ENCODE peak calls at places on chromosome 10, in nine cellular contexts. One of them, this sample, is unnamed.

GRCh38 chr10:32000937-32001336 is 55.3 kb downstream of the KIF5B start:
- DNase-seq in NCI-H2029: no peak
- DNase-seq in IMR-90: peak
- DNase-seq in psoas muscle: no peak
- DNase-seq in stimulated activated CD4-positive, alpha-beta T cell treated with anti-CD3 and anti-CD28 coated beads, Interleukin-1b, Interleukin-23, amount 100 ng/mL, for 4 hours: no peak
- DNase-seq in stimulated activated CD8-positive, alpha-beta memory T cell treated with anti-CD3 and anti-CD28 coated beads, Interleukin-7, amount 100 ng/mL, for 1 hour: no peak
- DNase-seq in Peyer's patch: no peak
- DNase-seq in activated CD8-positive, alpha-beta memory T cell treated with anti-CD3 and anti-CD28 coated beads for 4 hours: no peak
- DNase-seq in T-helper 1 cell: no peak
- DNase-seq in this sample: no peak

GRCh38 chr10:61836888-61837747 is 64.4 kb upstream of the ARID5B start:
- DNase-seq in stimulated activated CD4-positive, alpha-beta T cell treated with anti-CD3 and anti-CD28 coated beads, Interleukin-1b, Interleukin-23, amount 100 ng/mL, for 4 hours: no peak
- DNase-seq in NCI-H2029: peak
- DNase-seq in activated CD8-positive, alpha-beta memory T cell treated with anti-CD3 and anti-CD28 coated beads for 4 hours: no peak
- DNase-seq in stimulated activated CD8-positive, alpha-beta memory T cell treated with anti-CD3 and anti-CD28 coated beads, Interleukin-7, amount 100 ng/mL, for 1 hour: no peak
- DNase-seq in T-helper 1 cell: no peak
- DNase-seq in Peyer's patch: no peak
- DNase-seq in psoas muscle: no peak
- DNase-seq in IMR-90: peak
- DNase-seq in this sample: no peak

GRCh38 chr10:78411716-78412115 is 378.1 kb downstream of the RPS24 start:
- DNase-seq in T-helper 1 cell: no peak
- DNase-seq in NCI-H2029: no peak
- DNase-seq in stimulated activated CD8-positive, alpha-beta memory T cell treated with anti-CD3 and anti-CD28 coated beads, Interleukin-7, amount 100 ng/mL, for 1 hour: no peak
- DNase-seq in activated CD8-positive, alpha-beta memory T cell treated with anti-CD3 and anti-CD28 coated beads for 4 hours: no peak
- DNase-seq in Peyer's patch: no peak
- DNase-seq in stimulated activated CD4-positive, alpha-beta T cell treated with anti-CD3 and anti-CD28 coated beads, Interleukin-1b, Interleukin-23, amount 100 ng/mL, for 4 hours: no peak
- DNase-seq in psoas muscle: no peak
- DNase-seq in IMR-90: no peak
- DNase-seq in this sample: no peak

GRCh38 chr10:128062331-128062730 is 63.9 kb downstream of the MKI67 start:
- DNase-seq in stimulated activated CD8-positive, alpha-beta memory T cell treated with anti-CD3 and anti-CD28 coated beads, Interleukin-7, amount 100 ng/mL, for 1 hour: no peak
- DNase-seq in IMR-90: no peak
- DNase-seq in NCI-H2029: no peak
- DNase-seq in Peyer's patch: no peak
- DNase-seq in stimulated activated CD4-positive, alpha-beta T cell treated with anti-CD3 and anti-CD28 coated beads, Interleukin-1b, Interleukin-23, amount 100 ng/mL, for 4 hours: no peak
- DNase-seq in psoas muscle: no peak
- DNase-seq in activated CD8-positive, alpha-beta memory T cell treated with anti-CD3 and anti-CD28 coated beads for 4 hours: no peak
- DNase-seq in T-helper 1 cell: no peak
- DNase-seq in this sample: peak

GRCh38 chr10:71232089-71232998 is 20.0 kb downstream of the UNC5B start:
- DNase-seq in activated CD8-positive, alpha-beta memory T cell treated with anti-CD3 and anti-CD28 coated beads for 4 hours: no peak
- DNase-seq in T-helper 1 cell: no peak
- DNase-seq in IMR-90: no peak
- DNase-seq in psoas muscle: peak
- DNase-seq in Peyer's patch: peak
- DNase-seq in NCI-H2029: peak
- DNase-seq in stimulated activated CD8-positive, alpha-beta memory T cell treated with anti-CD3 and anti-CD28 coated beads, Interleukin-7, amount 100 ng/mL, for 1 hour: no peak
- DNase-seq in stimulated activated CD4-positive, alpha-beta T cell treated with anti-CD3 and anti-CD28 coated beads, Interleukin-1b, Interleukin-23, amount 100 ng/mL, for 4 hours: no peak
- DNase-seq in this sample: peak

GRCh38 chr10:101063548-101064414 is 2.0 kb downstream of the KAZALD1 start:
- DNase-seq in activated CD8-positive, alpha-beta memory T cell treated with anti-CD3 and anti-CD28 coated beads for 4 hours: no peak
- DNase-seq in psoas muscle: no peak
- DNase-seq in stimulated activated CD8-positive, alpha-beta memory T cell treated with anti-CD3 and anti-CD28 coated beads, Interleukin-7, amount 100 ng/mL, for 1 hour: no peak
- DNase-seq in Peyer's patch: no peak
- DNase-seq in T-helper 1 cell: no peak
- DNase-seq in IMR-90: no peak
- DNase-seq in stimulated activated CD4-positive, alpha-beta T cell treated with anti-CD3 and anti-CD28 coated beads, Interleukin-1b, Interleukin-23, amount 100 ng/mL, for 4 hours: no peak
- DNase-seq in NCI-H2029: no peak
- DNase-seq in this sample: no peak

GRCh38 chr10:13475124-13475523 is 53.7 kb downstream of the BEND7 start:
- DNase-seq in stimulated activated CD8-positive, alpha-beta memory T cell treated with anti-CD3 and anti-CD28 coated beads, Interleukin-7, amount 100 ng/mL, for 1 hour: no peak
- DNase-seq in IMR-90: no peak
- DNase-seq in T-helper 1 cell: no peak
- DNase-seq in activated CD8-positive, alpha-beta memory T cell treated with anti-CD3 and anti-CD28 coated beads for 4 hours: no peak
- DNase-seq in Peyer's patch: no peak
- DNase-seq in stimulated activated CD4-positive, alpha-beta T cell treated with anti-CD3 and anti-CD28 coated beads, Interleukin-1b, Interleukin-23, amount 100 ng/mL, for 4 hours: no peak
- DNase-seq in psoas muscle: no peak
- DNase-seq in NCI-H2029: no peak
- DNase-seq in this sample: no peak

GRCh38 chr10:75159519-75159918 is 48.1 kb downstream of the SAMD8 start:
- DNase-seq in T-helper 1 cell: no peak
- DNase-seq in activated CD8-positive, alpha-beta memory T cell treated with anti-CD3 and anti-CD28 coated beads for 4 hours: no peak
- DNase-seq in stimulated activated CD8-positive, alpha-beta memory T cell treated with anti-CD3 and anti-CD28 coated beads, Interleukin-7, amount 100 ng/mL, for 1 hour: no peak
- DNase-seq in IMR-90: peak
- DNase-seq in stimulated activated CD4-positive, alpha-beta T cell treated with anti-CD3 and anti-CD28 coated beads, Interleukin-1b, Interleukin-23, amount 100 ng/mL, for 4 hours: no peak
- DNase-seq in psoas muscle: no peak
- DNase-seq in Peyer's patch: no peak
- DNase-seq in NCI-H2029: no peak
- DNase-seq in this sample: no peak

GRCh38 chr10:24008164-24009066 is 200.5 kb upstream of the KIAA1217 start:
- DNase-seq in IMR-90: no peak
- DNase-seq in T-helper 1 cell: no peak
- DNase-seq in stimulated activated CD4-positive, alpha-beta T cell treated with anti-CD3 and anti-CD28 coated beads, Interleukin-1b, Interleukin-23, amount 100 ng/mL, for 4 hours: no peak
- DNase-seq in NCI-H2029: no peak
- DNase-seq in Peyer's patch: no peak
- DNase-seq in stimulated activated CD8-positive, alpha-beta memory T cell treated with anti-CD3 and anti-CD28 coated beads, Interleukin-7, amount 100 ng/mL, for 1 hour: no peak
- DNase-seq in psoas muscle: no peak
- DNase-seq in activated CD8-positive, alpha-beta memory T cell treated with anti-CD3 and anti-CD28 coated beads for 4 hours: no peak
- DNase-seq in this sample: no peak